ENCODE peak calls at places on chromosomes 11 and 22, in six cellular contexts. H is lower lobe of right lung, P is OCI-LY7, C is heart left ventricle, J is esophagus muscularis mucosa, K is H7. L is an unnamed sample. For H3K36me3, the result is how much of the 10 kb centered on the place peaks cover.

GRCh38 chr11:92251980-92252379 is 27.4 kb downstream of the FAT3 start:
- DNase-seq in C (no peak), K (no peak), P (no peak), H (no peak), J (no peak), L (no peak)

GRCh38 chr11:73661035-73661628 is 14.8 kb downstream of the PLEKHB1 start:
- DNase-seq in P (peak), J (peak), K (peak), H (peak), C (peak), L (peak)

GRCh38 chr11:30196400-30197206 is 34.2 kb upstream of the FSHB start:
- DNase-seq in J (no peak), C (peak), H (peak), K (peak), P (peak), L (peak)

GRCh38 chr11:6411594-6412031 is 7.3 kb downstream of the APBB1 start:
- DNase-seq in J (no peak), P (no peak), C (no peak), H (no peak), K (no peak), L (no peak)

GRCh38 chr11:113447621-113448310 is 27.4 kb downstream of the DRD2 start:
- DNase-seq in K (no peak), H (no peak), J (no peak), P (no peak), C (no peak), L (peak)

GRCh38 chr11:1032310-1032891 is 4.1 kb downstream of the MUC6 start:
- DNase-seq in K (no peak), J (no peak), C (no peak), P (no peak), H (no peak), L (no peak)

GRCh38 chr11:1478544-1478943 is 8.0 kb downstream of the MOB2 start:
- DNase-seq in K (peak), C (no peak), P (no peak), H (peak), J (no peak), L (no peak)

GRCh38 chr22:25024895-25025294 is 72.4 kb downstream of the KIAA1671 start:
- DNase-seq in C (no peak), J (no peak), K (no peak), P (no peak), H (no peak), L (no peak)

GRCh38 chr22:19397729-19398094 is 33.8 kb downstream of the HIRA start:
- DNase-seq in J (no peak), K (no peak), P (no peak), C (no peak), H (no peak), L (no peak)

GRCh38 chr22:31625661-31626426 is 36.2 kb downstream of the PISD start:
- DNase-seq in H (no peak), P (no peak), C (no peak), J (no peak), K (peak), L (no peak)

GRCh38 chr11:26234451-26234850 is 97.5 kb upstream of the ANO3 start:
- DNase-seq in P (no peak), J (no peak), C (no peak), K (no peak), H (no peak), L (no peak)

GRCh38 chr11:84383571-84383970 is 1097.4 kb upstream of the CCDC90B start:
- DNase-seq in P (no peak), K (no peak), H (no peak), C (no peak), J (no peak), L (no peak)

GRCh38 chr22:23147632-23148387 is 2.5 kb downstream of the RAB36 start:
- DNase-seq in K (no peak), H (no peak), P (no peak), J (no peak), C (no peak), L (peak)

GRCh38 chr11:10304495-10305261 is at the start of gene ADM:
- DNase-seq in H (peak), P (no peak), K (peak), J (peak), C (peak), L (peak)

GRCh38 chr11:9265211-9266131 is at the start of gene DENND5A:
- DNase-seq in P (peak), K (peak), C (peak), H (peak), J (peak), L (peak)

GRCh38 chr11:80327971-80328614 is 887.3 kb upstream of the TENM4 start:
- DNase-seq in K (peak), J (no peak), C (no peak), P (no peak), H (no peak), L (no peak)

GRCh38 chr22:38717244-38717643 is 11.5 kb downstream of the GTPBP1 start:
- DNase-seq in K (no peak), P (no peak), H (no peak), J (no peak), C (no peak), L (no peak)
- H3K36me3 ChIP-seq in K (under half), P (half or more), H (half or more), J (half or more), C (half or more), L (under half)

GRCh38 chr22:32864041-32864440 is 62.5 kb downstream of the TIMP3 start:
- DNase-seq in H (no peak), P (no peak), K (no peak), J (no peak), C (no peak), L (no peak)

GRCh38 chr22:32864596-32864995 is 63.1 kb downstream of the TIMP3 start:
- DNase-seq in K (no peak), C (no peak), J (no peak), P (no peak), H (no peak), L (no peak)

GRCh38 chr22:32866953-32867352 is 65.4 kb downstream of the TIMP3 start:
- DNase-seq in J (no peak), H (no peak), P (no peak), C (no peak), K (no peak), L (no peak)

GRCh38 chr22:32870474-32870873 is 69.0 kb downstream of the TIMP3 start:
- DNase-seq in H (no peak), P (no peak), C (no peak), J (no peak), K (no peak), L (no peak)

GRCh38 chr22:32868928-32869327 is 67.4 kb downstream of the TIMP3 start:
- DNase-seq in K (no peak), H (no peak), P (no peak), J (no peak), C (no peak), L (no peak)
- H3K4me3 ChIP-seq in K (no peak), H (no peak), P (no peak), J (no peak), C (no peak), L (no peak)

DNA sequence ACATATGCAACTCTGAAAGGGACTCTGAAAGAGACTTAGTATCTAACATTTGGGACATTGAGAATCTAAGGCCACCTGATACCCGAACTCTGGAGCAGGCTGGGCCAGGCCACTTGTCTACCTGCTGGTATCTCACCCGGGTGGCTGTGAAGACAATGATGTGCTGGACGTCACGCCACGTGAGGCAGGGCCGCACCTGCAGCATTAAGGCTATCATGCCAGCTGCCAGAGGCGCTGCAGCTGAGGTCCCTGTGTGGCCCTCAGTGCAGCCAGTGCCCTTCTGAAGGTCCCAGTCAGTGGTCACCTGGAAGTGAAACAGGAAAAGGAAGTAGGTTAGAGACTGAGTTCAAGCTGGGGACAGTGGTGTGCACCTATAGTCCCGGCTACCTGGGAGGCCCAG is 12.4 kb downstream of the PCSK7 start:
- DNase-seq in J (no peak), H (no peak), K (no peak), C (no peak), P (no peak), L (no peak)
- H3K36me3 ChIP-seq in J (half or more), H (half or more), K (under half), C (half or more), P (half or more), L (under half)

GRCh38 chr11:11844272-11844671 is 2.5 kb downstream of the USP47 start:
- DNase-seq in P (no peak), H (no peak), J (no peak), C (no peak), K (no peak), L (no peak)

GRCh38 chr11:11847082-11847481 is 5.3 kb downstream of the USP47 start:
- DNase-seq in K (no peak), C (no peak), J (no peak), H (no peak), P (no peak), L (no peak)

GRCh38 chr11:11845066-11845465 is 3.3 kb downstream of the USP47 start:
- DNase-seq in K (no peak), C (no peak), J (no peak), P (no peak), H (no peak), L (no peak)

GRCh38 chr11:11843642-11844041 is 1.9 kb downstream of the USP47 start:
- DNase-seq in J (no peak), P (no peak), C (no peak), H (no peak), K (no peak), L (no peak)

DNA sequence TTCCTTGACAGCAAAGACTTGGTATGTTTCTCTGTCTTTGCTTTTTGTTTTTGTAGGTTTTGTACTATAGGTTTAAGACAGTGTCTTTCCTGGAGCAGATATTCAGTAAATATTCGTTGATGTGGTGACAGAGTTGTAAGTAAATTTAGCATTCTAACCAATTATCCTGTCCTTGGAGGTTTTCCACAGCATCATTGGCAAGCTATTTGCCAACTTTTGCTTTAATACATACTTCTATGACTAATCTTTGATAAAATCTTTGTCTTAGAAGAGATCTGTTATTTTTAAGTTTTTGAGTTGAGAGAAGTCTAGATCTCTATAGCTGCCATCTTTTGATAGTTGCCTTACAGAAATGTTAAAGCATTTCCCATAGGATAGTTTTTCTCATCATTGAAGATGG is 3.8 kb downstream of the USP47 start:
- DNase-seq in P (no peak), K (no peak), C (no peak), H (no peak), J (no peak), L (no peak)
- H3K4me3 ChIP-seq in P (no peak), K (no peak), C (no peak), H (no peak), J (no peak), L (no peak)

GRCh38 chr22:41905411-41906202 is 9.3 kb downstream of the SHISA8 start:
- DNase-seq in J (no peak), C (no peak), P (no peak), K (peak), H (no peak), L (no peak)
- H3K36me3 ChIP-seq in J (half or more), C (half or more), P (half or more), K (under half), H (half or more), L (under half)

L was measured in MG63.